ENCODE peak calls at places on chromosomes 11 and 22, in four cellular contexts. One of them, this sample, is unnamed.

GRCh38 chr11:107898270-107898669 is 30.0 kb upstream of the RAB39A start:
- DNase-seq in fibroblast of the aortic adventitia: peak
- DNase-seq in psoas muscle: no peak
- DNase-seq in thoracic aorta: no peak
- DNase-seq in this sample: no peak

GRCh38 chr11:38759394-38759793 is 2161.4 kb upstream of the RAG2 start:
- DNase-seq in fibroblast of the aortic adventitia: no peak
- DNase-seq in psoas muscle: no peak
- DNase-seq in thoracic aorta: no peak
- DNase-seq in this sample: no peak

GRCh38 chr22:48803993-48804810 is 1023.5 kb downstream of the BRD1 start:
- DNase-seq in fibroblast of the aortic adventitia: no peak
- DNase-seq in psoas muscle: no peak
- DNase-seq in thoracic aorta: no peak
- DNase-seq in this sample: no peak

GRCh38 chr11:95372097-95372656 is 141.2 kb upstream of the SESN3 start:
- DNase-seq in fibroblast of the aortic adventitia: no peak
- DNase-seq in psoas muscle: no peak
- DNase-seq in thoracic aorta: no peak
- DNase-seq in this sample: no peak

GRCh38 chr11:32838505-32839274 is 9.0 kb downstream of the PRRG4 start:
- DNase-seq in fibroblast of the aortic adventitia: peak
- DNase-seq in psoas muscle: no peak
- DNase-seq in thoracic aorta: no peak
- DNase-seq in this sample: no peak

GRCh38 chr22:30823015-30823370 is 128.3 kb downstream of the OSBP2 start:
- DNase-seq in fibroblast of the aortic adventitia: no peak
- DNase-seq in psoas muscle: no peak
- DNase-seq in thoracic aorta: no peak
- DNase-seq in this sample: no peak

GRCh38 chr11:19345848-19346681 is 105.3 kb upstream of the E2F8 start:
- DNase-seq in fibroblast of the aortic adventitia: peak
- DNase-seq in psoas muscle: peak
- DNase-seq in thoracic aorta: no peak
- DNase-seq in this sample: no peak

GRCh38 chr22:30178180-30179126 is 68.1 kb downstream of the LIF start:
- DNase-seq in fibroblast of the aortic adventitia: peak
- DNase-seq in psoas muscle: no peak
- DNase-seq in thoracic aorta: no peak
- DNase-seq in this sample: no peak

GRCh38 chr11:26987726-26988125 is 6.2 kb upstream of the FIBIN start:
- DNase-seq in fibroblast of the aortic adventitia: no peak
- DNase-seq in psoas muscle: no peak
- DNase-seq in thoracic aorta: no peak
- DNase-seq in this sample: no peak

GRCh38 chr11:79296113-79296512 is 144.7 kb downstream of the TENM4 start:
- DNase-seq in fibroblast of the aortic adventitia: no peak
- DNase-seq in psoas muscle: no peak
- DNase-seq in thoracic aorta: no peak
- DNase-seq in this sample: no peak

GRCh38 chr11:74325649-74326645 is 14.5 kb upstream of the P4HA3 start:
- DNase-seq in fibroblast of the aortic adventitia: peak
- DNase-seq in psoas muscle: peak
- DNase-seq in thoracic aorta: peak
- DNase-seq in this sample: peak

GRCh38 chr11:133928628-133929059 is 28.1 kb downstream of the IGSF9B start:
- DNase-seq in fibroblast of the aortic adventitia: peak
- DNase-seq in psoas muscle: no peak
- DNase-seq in thoracic aorta: no peak
- DNase-seq in this sample: no peak

GRCh38 chr11:9076661-9077060 is 14.7 kb downstream of the SCUBE2 start:
- DNase-seq in fibroblast of the aortic adventitia: no peak
- DNase-seq in psoas muscle: no peak
- DNase-seq in thoracic aorta: no peak
- DNase-seq in this sample: no peak

GRCh38 chr22:44449061-44449682 is 48.9 kb downstream of the RTL6 start:
- DNase-seq in fibroblast of the aortic adventitia: peak
- DNase-seq in psoas muscle: no peak
- DNase-seq in thoracic aorta: no peak
- DNase-seq in this sample: no peak

GRCh38 chr11:68314203-68314885 is 2.0 kb downstream of the LRP5 start:
- DNase-seq in fibroblast of the aortic adventitia: no peak
- DNase-seq in psoas muscle: no peak
- DNase-seq in thoracic aorta: no peak
- DNase-seq in this sample: no peak
- H3K4me3 ChIP-seq in fibroblast of the aortic adventitia: peak
- H3K4me3 ChIP-seq in psoas muscle: peak
- H3K4me3 ChIP-seq in thoracic aorta: peak
- H3K4me3 ChIP-seq in this sample: peak

DNA sequence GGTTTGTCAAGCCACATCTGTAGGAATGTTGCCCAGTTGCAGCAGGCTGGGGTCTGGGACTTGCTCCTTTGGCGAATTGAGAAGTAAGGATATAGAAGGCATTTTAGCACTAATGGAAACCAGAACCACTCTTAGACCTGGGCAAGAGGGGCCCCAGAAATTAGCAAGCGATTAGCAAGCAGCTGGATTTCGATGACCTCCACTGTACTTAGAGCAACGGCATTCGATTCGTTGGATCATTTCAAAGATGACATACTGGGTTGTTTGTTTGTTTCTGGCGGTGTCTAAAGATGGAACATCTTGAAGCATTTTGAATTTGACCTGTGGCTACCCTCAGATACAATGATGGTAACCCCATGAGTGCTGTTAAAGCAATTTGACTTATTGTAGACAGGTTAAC is 1.2 kb upstream of the CDPF1 start:
- DNase-seq in fibroblast of the aortic adventitia: no peak
- DNase-seq in psoas muscle: no peak
- DNase-seq in thoracic aorta: no peak
- DNase-seq in this sample: no peak
- H3K4me3 ChIP-seq in fibroblast of the aortic adventitia: peak
- H3K4me3 ChIP-seq in psoas muscle: peak
- H3K4me3 ChIP-seq in thoracic aorta: peak
- H3K4me3 ChIP-seq in this sample: peak

DNA sequence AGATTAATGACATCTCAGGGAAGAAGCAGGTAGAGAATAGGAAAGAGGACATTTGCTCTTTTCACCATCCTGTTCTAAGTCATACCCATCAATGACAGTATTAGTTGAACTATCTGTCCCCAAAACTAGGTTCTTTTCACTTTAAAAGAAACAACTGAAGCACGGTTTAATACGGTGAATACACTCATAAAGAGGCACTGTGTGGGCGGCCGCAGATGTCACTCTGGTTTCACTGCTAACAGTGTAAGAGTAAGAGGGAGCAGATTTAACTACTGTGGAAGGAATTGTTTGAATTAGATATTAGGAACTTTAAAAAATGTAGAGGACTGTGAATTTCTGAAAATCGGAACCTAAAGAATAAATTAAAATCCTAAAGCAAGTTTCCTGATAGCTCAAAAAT is 49.5 kb downstream of the VSIG10L2 start:
- DNase-seq in fibroblast of the aortic adventitia: no peak
- DNase-seq in psoas muscle: no peak
- DNase-seq in thoracic aorta: no peak
- DNase-seq in this sample: no peak
- H3K4me3 ChIP-seq in fibroblast of the aortic adventitia: no peak
- H3K4me3 ChIP-seq in psoas muscle: no peak
- H3K4me3 ChIP-seq in thoracic aorta: no peak
- H3K4me3 ChIP-seq in this sample: no peak

GRCh38 chr22:28718044-28718443 is 23.6 kb downstream of the CHEK2 start:
- DNase-seq in fibroblast of the aortic adventitia: no peak
- DNase-seq in psoas muscle: no peak
- DNase-seq in thoracic aorta: no peak
- DNase-seq in this sample: no peak
- H3K4me3 ChIP-seq in fibroblast of the aortic adventitia: no peak
- H3K4me3 ChIP-seq in psoas muscle: no peak
- H3K4me3 ChIP-seq in thoracic aorta: no peak
- H3K4me3 ChIP-seq in this sample: no peak

This sample was measured in gastrocnemius medialis.